ENCODE peak calls at places on chromosomes 12 and 14, in nine cellular contexts. X, B, O, R, E, K, S, M and V are unnamed samples.

GRCh38 chr12:92467886-92468285 is 234.9 kb upstream of the PLEKHG7 start:
- DNase-seq in O (no peak), X (no peak), B (no peak), S (no peak), E (no peak), K (no peak), M (no peak), R (no peak), V (no peak)

GRCh38 chr14:100072783-100073346 is 7.6 kb downstream of the EVL start:
- DNase-seq in R (peak), K (peak), S (peak), X (no peak), O (no peak), E (no peak), B (peak), M (no peak), V (peak)

GRCh38 chr12:45284096-45284901 is 68.4 kb downstream of the ANO6 start:
- DNase-seq in O (no peak), M (peak), B (no peak), R (no peak), S (no peak), X (peak), K (no peak), E (no peak), V (no peak)

GRCh38 chr14:99389171-99389826 is 91.4 kb downstream of the SETD3 start:
- DNase-seq in K (no peak), M (peak), X (no peak), O (peak), S (no peak), R (no peak), B (peak), E (no peak), V (peak)

GRCh38 chr12:130775953-130776856 is 60.1 kb upstream of the RIMBP2 start:
- DNase-seq in E (no peak), X (peak), M (no peak), B (no peak), O (no peak), R (peak), S (peak), K (peak), V (no peak)

GRCh38 chr14:39491134-39491541 is 58.9 kb upstream of the FBXO33 start:
- DNase-seq in E (no peak), S (no peak), B (no peak), O (no peak), R (peak), M (no peak), K (no peak), X (no peak), V (no peak)

GRCh38 chr14:101823511-101824120 is 62.1 kb downstream of the PPP2R5C start:
- DNase-seq in R (no peak), M (no peak), E (no peak), B (no peak), X (no peak), O (peak), K (no peak), S (no peak), V (peak)

GRCh38 chr12:132545183-132545953 is 55.4 kb downstream of the FBRSL1 start:
- DNase-seq in R (no peak), M (no peak), K (no peak), E (no peak), B (no peak), S (no peak), O (no peak), X (no peak), V (no peak)

GRCh38 chr12:93200291-93200917 is 177.3 kb upstream of the NUDT4 start:
- DNase-seq in R (no peak), B (no peak), M (no peak), O (peak), K (no peak), X (no peak), E (no peak), S (no peak), V (peak)

GRCh38 chr14:99632410-99633035 is 12.4 kb upstream of the HHIPL1 start:
- DNase-seq in E (no peak), R (no peak), S (no peak), B (no peak), M (no peak), X (no peak), O (no peak), K (no peak), V (no peak)

GRCh38 chr14:32509632-32510187 is 180.6 kb downstream of the AKAP6 start:
- DNase-seq in E (peak), B (no peak), X (peak), S (peak), O (peak), K (peak), R (no peak), M (no peak), V (no peak)